ENCODE peak calls at places on chromosomes 11 and 22, in eight cellular contexts. H, U, K, D, F, N, V and X are unnamed samples.

GRCh38 chr11:19259487-19260345 is 19.0 kb upstream of the E2F8 start:
- DNase-seq in H (peak), U (peak), K (peak), D (peak), F (peak), N (peak), V (peak), X (peak)

GRCh38 chr11:19931141-19931767 is 218.6 kb downstream of the NAV2 start:
- DNase-seq in H (no peak), U (no peak), K (peak), D (no peak), F (no peak), N (no peak), V (no peak), X (peak)

GRCh38 chr11:6067502-6067901 is 36.9 kb upstream of the OR56A1 start:
- DNase-seq in H (no peak), U (no peak), K (no peak), D (no peak), F (no peak), N (no peak), V (no peak), X (no peak)

GRCh38 chr11:6587360-6587953 is 16.0 kb downstream of the RRP8 start:
- DNase-seq in H (peak), U (peak), K (no peak), D (no peak), F (no peak), N (no peak), V (no peak), X (no peak)

GRCh38 chr11:11148104-11148509 is 204.9 kb downstream of the CSNK2A3 start:
- DNase-seq in H (peak), U (peak), K (peak), D (peak), F (peak), N (peak), V (no peak), X (peak)

GRCh38 chr11:35525501-35526175 is at the start of gene PAMR1:
- DNase-seq in H (peak), U (peak), K (peak), D (peak), F (no peak), N (peak), V (peak), X (peak)

GRCh38 chr11:6568191-6568918 is 35.1 kb downstream of the RRP8 start:
- DNase-seq in H (no peak), U (peak), K (peak), D (peak), F (peak), N (peak), V (no peak), X (peak)

GRCh38 chr11:13126430-13126829 is 117.3 kb downstream of the RASSF10 start:
- DNase-seq in H (no peak), U (no peak), K (no peak), D (peak), F (no peak), N (no peak), V (no peak), X (no peak)

GRCh38 chr11:8297781-8298440 is 34.2 kb upstream of the LMO1 start:
- DNase-seq in H (no peak), U (no peak), K (no peak), D (no peak), F (no peak), N (no peak), V (no peak), X (no peak)

GRCh38 chr11:93727985-93728791 is 13.1 kb downstream of the TAF1D start:
- DNase-seq in H (no peak), U (no peak), K (peak), D (peak), F (no peak), N (no peak), V (no peak), X (no peak)

GRCh38 chr11:46264976-46265375 is 12.5 kb upstream of the CREB3L1 start:
- DNase-seq in H (no peak), U (no peak), K (no peak), D (no peak), F (no peak), N (no peak), V (no peak), X (no peak)

GRCh38 chr11:57468276-57468675 is 7.9 kb downstream of the RTN4RL2 start:
- DNase-seq in H (no peak), U (no peak), K (no peak), D (no peak), F (no peak), N (no peak), V (no peak), X (no peak)

GRCh38 chr22:20741634-20742581 is 32.0 kb upstream of the SERPIND1 start:
- DNase-seq in H (no peak), U (no peak), K (peak), D (peak), F (peak), N (peak), V (no peak), X (peak)

GRCh38 chr11:725624-726202 is 19.7 kb downstream of the EPS8L2 start:
- DNase-seq in H (no peak), U (no peak), K (no peak), D (no peak), F (no peak), N (no peak), V (no peak), X (no peak)

GRCh38 chr11:66080055-66080817 is 10.2 kb downstream of the PACS1 start:
- DNase-seq in H (no peak), U (no peak), K (peak), D (peak), F (no peak), N (no peak), V (no peak), X (peak)

GRCh38 chr11:70292863-70293262 is 22.4 kb downstream of the PPFIA1 start:
- DNase-seq in H (no peak), U (no peak), K (no peak), D (no peak), F (no peak), N (no peak), V (no peak), X (no peak)
- TF ChIP-seq CTCF in H (no peak), U (no peak), K (no peak), D (no peak), F (no peak), N (no peak), V (no peak), X (no peak)

GRCh38 chr11:116424615-116425261 is 348.0 kb downstream of the BUD13 start:
- DNase-seq in H (no peak), U (no peak), K (no peak), D (no peak), F (peak), N (peak), V (no peak), X (no peak)

GRCh38 chr11:116421529-116422185 is 351.1 kb downstream of the BUD13 start:
- DNase-seq in H (no peak), U (no peak), K (no peak), D (no peak), F (no peak), N (no peak), V (no peak), X (no peak)

GRCh38 chr11:116422556-116422955 is 350.2 kb downstream of the BUD13 start:
- DNase-seq in H (no peak), U (no peak), K (no peak), D (no peak), F (peak), N (no peak), V (no peak), X (no peak)

GRCh38 chr11:116420770-116421528 is 351.8 kb downstream of the BUD13 start:
- DNase-seq in H (no peak), U (no peak), K (no peak), D (no peak), F (peak), N (peak), V (no peak), X (no peak)

GRCh38 chr11:116422976-116423375 is 349.8 kb downstream of the BUD13 start:
- DNase-seq in H (no peak), U (no peak), K (no peak), D (no peak), F (no peak), N (peak), V (no peak), X (no peak)
- TF ChIP-seq CTCF in H (no peak), U (no peak), K (no peak), D (no peak), F (no peak), N (no peak), V (no peak), X (no peak)

DNA sequence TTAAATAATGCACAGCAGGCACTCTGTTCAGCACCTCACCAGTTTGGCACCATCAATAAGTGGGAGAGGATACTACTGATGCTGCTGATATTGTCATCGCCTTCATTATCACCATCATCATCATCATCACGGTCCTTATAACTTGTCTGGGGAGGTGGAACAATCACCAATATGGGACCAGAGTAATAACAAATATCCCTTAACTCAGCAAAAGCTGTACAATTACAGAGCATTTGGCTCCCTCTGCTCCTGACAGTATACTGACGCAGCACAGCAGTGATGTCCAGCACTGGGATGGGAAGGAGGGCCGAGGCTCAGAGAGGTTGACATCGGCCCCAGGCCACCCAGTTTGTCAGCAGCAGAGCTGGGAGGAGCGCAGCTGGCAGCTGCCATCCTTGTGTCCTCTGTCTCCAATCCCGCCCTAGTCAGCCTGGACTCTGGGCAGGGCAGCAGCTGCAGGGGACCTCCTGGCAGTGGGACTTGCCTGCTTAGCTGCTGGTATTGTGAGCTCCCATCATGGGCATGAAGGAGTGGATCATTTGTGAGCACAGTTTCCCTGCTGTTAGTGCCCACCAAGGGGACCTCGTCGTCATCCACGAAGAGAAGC is 90.0 kb downstream of the DHCR7 start:
- DNase-seq in H (no peak), U (no peak), K (no peak), D (no peak), F (no peak), N (no peak), V (no peak), X (no peak)
- TF ChIP-seq CTCF in H (no peak), U (no peak), K (no peak), D (no peak), F (no peak), N (no peak), V (no peak), X (no peak)

GRCh38 chr11:27699242-27699925 is 871 bp downstream of the BDNF start:
- DNase-seq in H (no peak), U (no peak), K (no peak), D (peak), F (no peak), N (peak), V (no peak), X (no peak)

GRCh38 chr11:27697679-27698275 is 2.5 kb downstream of the BDNF start:
- DNase-seq in H (no peak), U (no peak), K (peak), D (no peak), F (no peak), N (no peak), V (no peak), X (no peak)

GRCh38 chr11:27700351-27701261 is at the start of gene BDNF:
- DNase-seq in H (no peak), U (no peak), K (peak), D (peak), F (peak), N (peak), V (peak), X (peak)

GRCh38 chr11:27699926-27700350 is 317 bp downstream of the BDNF start:
- DNase-seq in H (no peak), U (no peak), K (no peak), D (no peak), F (no peak), N (no peak), V (no peak), X (no peak)

DNA sequence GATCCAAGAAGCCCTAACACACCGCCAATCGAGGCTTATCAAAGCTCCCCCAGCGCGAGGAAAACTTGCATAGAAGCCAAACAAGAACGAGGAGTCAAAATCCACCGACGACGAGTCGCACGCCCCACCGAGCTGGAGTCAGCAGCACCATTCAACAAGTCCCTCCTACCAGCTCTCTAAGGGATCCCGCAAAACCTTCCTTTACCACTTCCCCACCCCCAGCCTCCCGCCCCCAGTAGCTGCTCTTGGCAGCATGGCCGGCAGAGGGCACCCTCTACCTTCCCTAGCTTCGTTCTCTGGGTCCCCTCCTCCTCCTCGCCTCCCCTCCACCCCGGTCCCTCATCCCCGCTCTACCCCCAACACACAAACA is 1.4 kb downstream of the BDNF start:
- DNase-seq in H (peak), U (peak), K (peak), D (peak), F (peak), N (peak), V (peak), X (peak)
- TF ChIP-seq CTCF in H (peak), U (peak), K (peak), D (peak), F (peak), N (peak), V (peak), X (peak)

DNA sequence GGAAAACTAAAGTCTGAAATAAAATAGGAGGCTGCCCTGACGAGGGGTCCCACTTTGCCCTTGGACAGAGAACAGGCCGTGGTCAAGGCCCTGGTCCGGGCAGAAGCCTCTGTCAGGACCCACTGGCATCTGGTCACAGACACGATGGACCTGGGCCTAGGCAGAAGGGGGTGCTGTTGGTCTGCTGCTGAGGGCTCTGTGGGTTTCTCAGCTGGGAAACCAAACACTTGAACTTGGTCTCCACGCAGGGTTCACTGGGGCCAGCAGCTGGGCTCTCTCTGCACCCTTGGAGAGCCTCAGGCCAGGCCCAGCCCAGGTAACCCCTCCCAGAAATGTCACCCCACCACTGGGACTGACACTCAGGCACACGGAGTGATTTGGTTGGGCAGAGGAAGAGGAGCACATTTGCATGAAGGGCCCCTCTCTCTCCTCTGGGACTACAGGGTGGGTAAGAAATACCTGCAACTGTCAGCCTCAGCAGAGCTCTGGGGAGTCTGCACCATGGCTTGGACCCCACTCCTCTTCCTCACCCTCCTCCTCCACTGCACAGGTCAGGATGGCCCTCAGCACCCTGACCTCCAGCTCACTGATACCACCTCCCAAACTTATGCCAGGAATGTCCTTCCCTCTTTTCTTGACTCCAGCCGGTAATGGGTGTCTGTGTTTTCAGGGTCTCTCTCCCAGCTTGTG is 48.1 kb upstream of the TOP3B start:
- DNase-seq in H (no peak), U (peak), K (no peak), D (peak), F (peak), N (peak), V (peak), X (no peak)
- TF ChIP-seq CTCF in H (peak), U (peak), K (no peak), D (peak), F (no peak), N (peak), V (peak), X (peak)

DNA sequence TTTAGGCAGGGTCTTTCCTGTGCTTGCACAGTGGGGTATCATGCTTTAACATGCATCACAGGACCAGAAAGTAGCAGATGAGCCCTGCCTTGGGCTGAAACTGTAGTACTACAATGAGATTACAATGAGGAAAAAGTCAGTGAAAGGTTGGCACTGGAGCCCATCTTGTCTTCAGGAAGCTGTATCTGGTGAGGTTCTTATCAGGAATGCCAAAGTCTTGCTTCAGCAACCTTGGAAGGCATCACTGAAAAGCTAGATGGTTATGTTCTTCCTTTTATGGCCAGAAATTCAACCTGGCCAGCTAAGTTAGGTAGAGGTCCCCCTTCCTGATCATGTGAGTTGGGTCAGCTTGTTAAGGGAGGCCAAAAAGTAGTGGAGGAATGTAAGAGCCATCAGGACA is 254.0 kb upstream of the FAT3 start:
- DNase-seq in H (no peak), U (no peak), K (no peak), D (no peak), F (no peak), N (no peak), V (no peak), X (no peak)
- TF ChIP-seq CTCF in H (no peak), U (no peak), K (no peak), D (no peak), F (no peak), N (no peak), V (no peak), X (no peak)

DNA sequence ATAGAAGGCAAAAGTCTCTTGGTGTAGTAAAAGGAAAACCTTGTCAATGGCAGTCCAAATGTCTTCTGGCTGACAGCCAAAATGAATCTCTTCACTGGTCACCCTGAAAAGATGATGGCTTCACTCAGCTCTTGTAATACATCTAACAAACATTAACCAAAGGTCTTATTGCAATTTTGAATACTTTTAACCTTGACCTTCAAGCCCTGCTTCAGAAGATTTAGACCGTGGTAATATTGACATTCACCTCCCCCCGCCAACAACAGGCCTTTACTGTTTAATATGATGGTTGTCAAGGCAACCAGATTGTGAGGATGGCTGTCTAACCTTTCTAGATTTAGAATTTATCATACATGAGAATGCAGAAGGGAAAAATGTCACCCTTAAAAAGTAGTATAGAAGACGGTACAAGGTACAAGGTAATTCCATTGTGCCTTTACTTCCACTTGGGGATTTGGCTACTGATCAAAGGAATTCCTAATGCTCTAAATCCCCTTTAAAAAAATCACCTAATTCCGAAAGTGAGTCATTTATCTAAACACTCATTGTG is 342.3 kb downstream of the LARGE1 start:
- DNase-seq in H (no peak), U (no peak), K (no peak), D (no peak), F (no peak), N (peak), V (no peak), X (no peak)
- TF ChIP-seq CTCF in H (no peak), U (no peak), K (no peak), D (no peak), F (no peak), N (no peak), V (no peak), X (no peak)

DNA sequence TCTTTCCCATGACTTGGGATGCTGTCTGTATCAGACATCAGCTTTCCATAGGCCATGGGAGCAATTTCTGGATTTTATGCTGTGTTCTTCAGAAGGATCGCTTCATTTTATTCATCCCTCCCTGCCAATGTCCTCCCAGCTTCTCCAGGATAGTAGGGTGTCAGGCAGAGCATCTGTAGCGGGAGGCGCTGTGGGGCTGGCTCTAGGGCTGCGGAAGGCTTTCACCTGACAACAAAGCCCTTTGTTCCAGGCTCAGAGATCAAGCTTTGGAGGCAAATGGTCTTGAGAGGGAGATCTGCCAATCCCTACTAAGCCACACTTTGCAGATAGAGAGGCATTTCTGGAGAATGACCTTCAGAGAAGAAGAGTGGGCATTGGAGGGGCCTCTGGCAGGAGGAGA is 29.5 kb upstream of the FTH1 start:
- DNase-seq in H (no peak), U (no peak), K (no peak), D (no peak), F (peak), N (no peak), V (no peak), X (no peak)
- TF ChIP-seq CTCF in H (no peak), U (no peak), K (no peak), D (no peak), F (no peak), N (no peak), V (no peak), X (no peak)